ENCODE peak calls at places on chromosomes 7 and 10, in nine cellular contexts. R is breast epithelium, M is astrocyte of the cerebellum, P is lower leg skin, H is psoas muscle, L is foreskin fibroblast, I is lower lobe of right lung, J is IMR-90, K is upper lobe of right lung. V is an unnamed sample.

GRCh38 chr7:121107923-121108498 is 119.5 kb downstream of the CPED1 start:
- DNase-seq in R (no peak), M (peak), P (no peak), H (no peak), L (peak), I (no peak), J (peak), K (no peak), V (peak)

GRCh38 chr7:47474937-47475879 is 106.7 kb downstream of the TNS3 start:
- DNase-seq in R (peak), M (peak), P (peak), H (peak), L (peak), I (peak), J (peak), K (peak), V (peak)

GRCh38 chr10:22727663-22728062 is 13.3 kb upstream of the PIP4K2A start:
- DNase-seq in R (no peak), M (no peak), P (no peak), H (no peak), L (no peak), I (no peak), J (no peak), K (no peak), V (no peak)

GRCh38 chr7:23018747-23019146 is 4.8 kb upstream of the HYCC1 start:
- DNase-seq in R (no peak), M (no peak), P (no peak), H (no peak), L (no peak), I (no peak), J (peak), K (no peak), V (peak)

GRCh38 chr10:75764974-75765551 is 333.6 kb downstream of the LRMDA start:
- DNase-seq in R (no peak), M (no peak), P (no peak), H (no peak), L (no peak), I (no peak), J (no peak), K (no peak), V (peak)

GRCh38 chr10:110475722-110476515 is 21.8 kb upstream of the DUSP5 start:
- DNase-seq in R (no peak), M (no peak), P (no peak), H (no peak), L (no peak), I (no peak), J (no peak), K (no peak), V (no peak)

GRCh38 chr7:2843711-2844152 is 376 bp downstream of the GNA12 start:
- DNase-seq in R (no peak), M (no peak), P (no peak), H (peak), L (peak), I (peak), J (peak), K (peak), V (no peak)

GRCh38 chr10:78779339-78779955 is 289.3 kb upstream of the ZMIZ1 start:
- DNase-seq in R (no peak), M (no peak), P (no peak), H (no peak), L (no peak), I (no peak), J (no peak), K (peak), V (no peak)

GRCh38 chr10:48446785-48447184 is 140.3 kb downstream of the MAPK8 start:
- DNase-seq in R (no peak), M (no peak), P (no peak), H (no peak), L (no peak), I (no peak), J (no peak), K (peak), V (no peak)

GRCh38 chr7:164882-165660 is 27.3 kb upstream of the FAM20C start:
- DNase-seq in R (no peak), M (no peak), P (no peak), H (no peak), L (no peak), I (peak), J (no peak), K (peak), V (no peak)

GRCh38 chr7:130021105-130021834 is 29.9 kb downstream of the ZC3HC1 start:
- DNase-seq in R (no peak), M (no peak), P (no peak), H (peak), L (no peak), I (no peak), J (no peak), K (no peak), V (no peak)

GRCh38 chr7:136877990-136878389 is 9.5 kb downstream of the CHRM2 start:
- DNase-seq in R (no peak), M (no peak), P (no peak), H (no peak), L (no peak), I (no peak), J (peak), K (no peak), V (no peak)

GRCh38 chr10:14838582-14839304 is 637 bp downstream of the HSPA14 start:
- DNase-seq in R (peak), M (no peak), P (peak), H (peak), L (peak), I (no peak), J (no peak), K (peak), V (peak)

GRCh38 chr10:15200626-15201025 is 32.1 kb upstream of the NMT2 start:
- DNase-seq in R (no peak), M (peak), P (no peak), H (no peak), L (peak), I (no peak), J (peak), K (no peak), V (peak)

GRCh38 chr10:15084502-15084922 is 4.1 kb downstream of the ACBD7 start:
- DNase-seq in R (peak), M (peak), P (no peak), H (no peak), L (peak), I (no peak), J (peak), K (no peak), V (peak)

GRCh38 chr10:79345241-79346011 is 1.8 kb upstream of the PPIF start:
- DNase-seq in R (no peak), M (no peak), P (no peak), H (no peak), L (no peak), I (no peak), J (no peak), K (peak), V (no peak)

GRCh38 chr7:151017953-151018420 is 6.3 kb downstream of the ATG9B start:
- DNase-seq in R (peak), M (no peak), P (no peak), H (peak), L (no peak), I (peak), J (peak), K (peak), V (no peak)

GRCh38 chr10:34016541-34016940 is 682.1 kb upstream of the NRP1 start:
- DNase-seq in R (no peak), M (no peak), P (no peak), H (no peak), L (no peak), I (no peak), J (no peak), K (no peak), V (no peak)

GRCh38 chr7:143485500-143485899 is 7.8 kb downstream of the TAS2R41 start:
- DNase-seq in R (no peak), M (no peak), P (peak), H (no peak), L (no peak), I (peak), J (peak), K (no peak), V (no peak)

GRCh38 chr10:4074559-4075407 is 289.8 kb upstream of the KLF6 start:
- DNase-seq in R (no peak), M (no peak), P (no peak), H (no peak), L (no peak), I (no peak), J (peak), K (no peak), V (peak)

GRCh38 chr10:116475866-116476265 is 48.2 kb downstream of the PNLIPRP3 start:
- DNase-seq in R (no peak), M (no peak), P (no peak), H (no peak), L (no peak), I (no peak), J (no peak), K (no peak), V (no peak)

GRCh38 chr7:55253188-55253587 is 111.9 kb upstream of the LANCL2 start:
- DNase-seq in R (no peak), M (no peak), P (no peak), H (no peak), L (no peak), I (no peak), J (no peak), K (no peak), V (no peak)

GRCh38 chr7:47893238-47893637 is 55.0 kb downstream of the PKD1L1 start:
- DNase-seq in R (no peak), M (no peak), P (no peak), H (no peak), L (no peak), I (no peak), J (no peak), K (no peak), V (no peak)

DNA sequence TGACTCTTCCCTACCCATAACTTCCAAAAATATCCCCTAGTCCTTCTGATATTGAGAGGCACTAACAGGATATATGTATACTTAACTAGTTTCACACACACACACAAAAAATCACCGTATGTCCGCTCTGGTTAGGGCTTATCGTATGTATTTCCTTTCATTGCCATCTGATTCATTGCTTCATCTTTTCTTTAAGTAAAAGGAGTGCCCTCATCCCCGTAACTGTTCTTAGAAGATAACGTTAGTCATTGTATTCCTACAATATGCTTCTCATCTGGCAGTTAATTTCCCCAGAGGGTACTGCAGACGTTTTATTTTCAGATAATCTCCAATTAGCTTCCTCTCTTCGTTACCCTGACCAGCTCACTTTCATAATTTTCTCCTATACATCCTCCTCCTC is 37.3 kb downstream of the NRCAM start:
- DNase-seq in R (no peak), M (no peak), P (no peak), H (no peak), L (no peak), I (no peak), J (no peak), K (no peak), V (no peak)
- H3K4me3 ChIP-seq in R (no peak), M (no peak), P (no peak), H (no peak), L (no peak), I (no peak), J (no peak), K (no peak), V (no peak)

GRCh38 chr10:16547973-16548372 is 26.3 kb upstream of the C1QL3 start:
- DNase-seq in R (no peak), M (no peak), P (no peak), H (no peak), L (no peak), I (no peak), J (no peak), K (no peak), V (no peak)

DNA sequence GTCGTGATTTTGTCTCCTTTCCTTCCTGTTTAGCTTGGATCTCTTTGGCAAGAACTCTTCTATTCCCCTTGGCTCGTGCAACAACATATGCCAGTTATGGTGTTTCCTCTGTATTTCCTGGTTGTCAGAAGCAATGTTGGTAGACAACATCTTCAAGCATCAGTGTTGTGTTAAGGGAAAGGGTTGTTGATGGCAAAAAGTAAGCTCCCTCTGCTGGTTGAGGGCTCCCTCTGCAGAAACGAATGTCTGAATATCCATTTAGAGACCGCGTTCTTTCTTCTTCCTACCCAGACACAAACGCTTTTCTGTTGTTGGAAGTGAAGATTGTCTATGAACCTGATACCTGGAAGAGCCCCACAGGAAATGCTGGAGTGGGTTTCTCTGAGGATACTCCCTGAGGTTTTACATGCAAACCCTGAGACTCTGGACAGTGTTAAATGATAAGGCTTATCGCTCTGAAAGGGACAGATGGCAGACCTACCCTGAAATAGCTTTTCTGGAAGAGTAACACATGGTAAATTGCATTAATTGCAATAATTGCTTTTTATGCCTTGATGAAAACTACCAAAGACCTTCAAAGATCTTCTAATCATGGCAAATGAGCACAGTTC is 23.6 kb upstream of the C1QL3 start:
- DNase-seq in R (no peak), M (no peak), P (no peak), H (no peak), L (peak), I (no peak), J (peak), K (no peak), V (peak)
- TF ChIP-seq CTCF in R (peak), M (peak), P (no peak), H (peak), L (peak), I (peak), J (peak), K (peak), V (peak)

GRCh38 chr7:128450913-128451312 is 4.8 kb upstream of the HILPDA start:
- DNase-seq in R (no peak), M (no peak), P (no peak), H (no peak), L (no peak), I (no peak), J (no peak), K (no peak), V (no peak)

GRCh38 chr7:128452552-128452951 is 3.1 kb upstream of the HILPDA start:
- DNase-seq in R (no peak), M (no peak), P (no peak), H (no peak), L (no peak), I (no peak), J (no peak), K (no peak), V (no peak)

GRCh38 chr7:128454808-128455555 is 696 bp upstream of the HILPDA start:
- DNase-seq in R (no peak), M (peak), P (no peak), H (no peak), L (peak), I (no peak), J (peak), K (no peak), V (no peak)

GRCh38 chr7:128455556-128456254 is at the start of gene HILPDA:
- DNase-seq in R (peak), M (peak), P (peak), H (peak), L (peak), I (peak), J (peak), K (peak), V (peak)

GRCh38 chr7:128453836-128454804 is 1.6 kb upstream of the HILPDA start:
- DNase-seq in R (peak), M (peak), P (peak), H (peak), L (peak), I (peak), J (peak), K (peak), V (no peak)
- H3K4me3 ChIP-seq in R (peak), M (peak), P (no peak), H (peak), L (no peak), I (peak), J (no peak), K (peak), V (no peak)

GRCh38 chr10:17235136-17235535 is 7.1 kb downstream of the VIM start:
- DNase-seq in R (no peak), M (no peak), P (no peak), H (no peak), L (no peak), I (no peak), J (no peak), K (no peak), V (no peak)
- TF ChIP-seq CTCF in R (no peak), M (peak), P (no peak), H (no peak), L (no peak), I (no peak), J (peak), K (no peak), V (no peak)

GRCh38 chr10:86632009-86632800 is 22.1 kb upstream of the OPN4 start:
- DNase-seq in R (no peak), M (no peak), P (no peak), H (peak), L (no peak), I (no peak), J (no peak), K (no peak), V (no peak)
- H3K4me3 ChIP-seq in R (peak), M (peak), P (no peak), H (peak), L (peak), I (peak), J (no peak), K (peak), V (peak)

GRCh38 chr7:141695803-141696289 is 6.1 kb downstream of the DENND11 start:
- DNase-seq in R (no peak), M (no peak), P (no peak), H (no peak), L (no peak), I (peak), J (no peak), K (no peak), V (peak)
- TF ChIP-seq CTCF in R (no peak), M (no peak), P (no peak), H (no peak), L (no peak), I (no peak), J (no peak), K (no peak), V (no peak)

GRCh38 chr10:121592155-121592890 is 5.9 kb downstream of the FGFR2 start:
- DNase-seq in R (no peak), M (no peak), P (no peak), H (no peak), L (no peak), I (no peak), J (no peak), K (peak), V (no peak)

GRCh38 chr10:121594076-121594475 is 4.2 kb downstream of the FGFR2 start:
- DNase-seq in R (no peak), M (no peak), P (no peak), H (no peak), L (no peak), I (no peak), J (no peak), K (no peak), V (no peak)

GRCh38 chr10:121594623-121595320 is 3.5 kb downstream of the FGFR2 start:
- DNase-seq in R (no peak), M (peak), P (no peak), H (no peak), L (no peak), I (no peak), J (no peak), K (no peak), V (no peak)

GRCh38 chr10:121593676-121594075 is 4.6 kb downstream of the FGFR2 start:
- DNase-seq in R (no peak), M (no peak), P (no peak), H (no peak), L (no peak), I (no peak), J (no peak), K (peak), V (no peak)

GRCh38 chr10:121593267-121593666 is 5.0 kb downstream of the FGFR2 start:
- DNase-seq in R (no peak), M (no peak), P (no peak), H (no peak), L (no peak), I (no peak), J (no peak), K (peak), V (no peak)
- H3K4me3 ChIP-seq in R (peak), M (no peak), P (no peak), H (no peak), L (no peak), I (no peak), J (no peak), K (no peak), V (no peak)

DNA sequence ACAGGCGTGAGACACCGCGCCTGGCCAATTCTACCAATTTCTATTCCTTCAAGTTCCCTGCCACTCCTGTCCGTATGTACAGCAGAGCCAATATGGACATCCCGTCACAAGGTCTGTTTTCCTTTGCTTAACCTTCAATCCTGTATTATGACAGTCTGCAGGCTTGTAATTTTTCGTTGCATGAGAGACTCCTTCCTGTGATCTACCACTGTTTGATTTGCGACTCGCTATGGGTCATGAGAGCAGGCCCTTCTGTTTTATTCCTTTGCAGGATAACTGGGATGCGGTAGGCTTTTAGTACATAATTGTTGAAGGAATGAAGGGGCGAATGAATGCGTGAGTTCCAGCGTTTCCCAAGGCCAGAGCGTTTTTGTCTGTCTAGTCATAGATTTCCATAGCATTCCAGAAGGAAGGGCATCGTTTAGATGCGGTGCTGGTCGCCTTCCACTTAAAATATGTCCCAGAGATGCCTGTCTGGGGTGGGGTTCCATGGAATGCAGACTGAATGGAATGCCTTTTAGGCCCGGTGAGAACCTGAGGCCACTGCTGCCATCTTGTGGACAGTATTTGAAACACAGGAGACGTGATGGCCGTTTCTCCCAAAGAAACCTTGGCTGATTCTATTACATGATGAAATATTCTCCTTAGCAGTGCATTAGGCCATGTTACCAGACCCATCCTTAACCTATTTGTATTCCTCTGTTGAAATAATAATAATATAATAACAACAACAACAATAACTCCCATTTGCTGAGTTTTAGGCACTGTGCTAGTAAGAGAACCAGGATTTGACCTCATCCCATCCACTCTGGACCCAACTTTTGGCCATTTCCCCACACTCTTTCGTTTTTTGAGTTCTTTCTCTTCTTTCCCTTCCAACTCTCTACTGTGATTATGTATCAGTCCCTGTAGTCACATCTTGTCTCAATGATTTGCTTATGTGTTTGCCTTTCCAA is 193.2 kb downstream of the MYOF start:
- DNase-seq in R (peak), M (peak), P (peak), H (peak), L (peak), I (peak), J (peak), K (peak), V (peak)
- TF ChIP-seq CTCF in R (peak), M (peak), P (peak), H (peak), L (peak), I (peak), J (peak), K (peak), V (peak)